ENCODE peak calls at places on chromosomes 3 and 15, in seven cellular contexts. W is cardiac muscle cell; R is CD8-positive, alpha-beta memory T cell; N is endodermal cell; Z is left lung; I is neural progenitor cell; G is pancreas. V is an unnamed sample.

GRCh38 chr3:28915711-28916481 is 365.0 kb upstream of the RBMS3 start:
- DNase-seq in W (peak), R (no peak), N (peak), Z (no peak), I (peak), G (no peak), V (no peak)

GRCh38 chr3:186909078-186909853 is 21.1 kb upstream of the ST6GAL1 start:
- DNase-seq in W (no peak), R (peak), N (peak), Z (no peak), I (no peak), G (no peak), V (no peak)

GRCh38 chr3:10213156-10213792 is 35.0 kb upstream of the TATDN2 start:
- DNase-seq in W (no peak), R (no peak), N (no peak), Z (no peak), I (no peak), G (no peak), V (no peak)

GRCh38 chr3:124322309-124322880 is 330.5 kb upstream of the ROPN1 start:
- DNase-seq in W (no peak), R (no peak), N (no peak), Z (no peak), I (no peak), G (no peak), V (no peak)

GRCh38 chr15:37262922-37263608 is 162.7 kb upstream of the MEIS2 start:
- DNase-seq in W (no peak), R (no peak), N (no peak), Z (no peak), I (no peak), G (no peak), V (no peak)

GRCh38 chr3:56862352-56863062 is 60.8 kb upstream of the ARHGEF3 start:
- DNase-seq in W (peak), R (no peak), N (no peak), Z (no peak), I (no peak), G (no peak), V (no peak)

GRCh38 chr3:1404270-1404669 is 311.4 kb downstream of the CNTN6 start:
- DNase-seq in W (no peak), R (no peak), N (peak), Z (peak), I (peak), G (no peak), V (no peak)

GRCh38 chr3:105409364-105409763 is 42.7 kb downstream of the ALCAM start:
- DNase-seq in W (no peak), R (no peak), N (no peak), Z (no peak), I (no peak), G (no peak), V (no peak)

GRCh38 chr15:52559583-52559982 is 9.2 kb downstream of the ARPP19 start:
- DNase-seq in W (peak), R (no peak), N (no peak), Z (no peak), I (no peak), G (no peak), V (no peak)

GRCh38 chr3:126340081-126340511 is 17.1 kb downstream of the KLF15 start:
- DNase-seq in W (peak), R (no peak), N (peak), Z (peak), I (no peak), G (peak), V (peak)

GRCh38 chr3:98788651-98789050 is 25.5 kb downstream of the ST3GAL6 start:
- DNase-seq in W (peak), R (no peak), N (no peak), Z (no peak), I (no peak), G (no peak), V (peak)

GRCh38 chr15:77959094-77959879 is 118.2 kb downstream of the TBC1D2B start:
- DNase-seq in W (peak), R (peak), N (peak), Z (peak), I (peak), G (peak), V (peak)

GRCh38 chr3:126487151-126487771 is 11.6 kb upstream of the ZXDC start:
- DNase-seq in W (peak), R (no peak), N (peak), Z (no peak), I (peak), G (no peak), V (peak)

GRCh38 chr3:133973249-133973980 is 56.3 kb downstream of the SLCO2A1 start:
- DNase-seq in W (no peak), R (no peak), N (no peak), Z (no peak), I (no peak), G (no peak), V (no peak)

GRCh38 chr3:78589778-78590177 is 1178.0 kb downstream of the ROBO1 start:
- DNase-seq in W (no peak), R (no peak), N (no peak), Z (no peak), I (peak), G (no peak), V (no peak)

GRCh38 chr3:47961815-47962606 is 54.2 kb downstream of the MAP4 start:
- DNase-seq in W (no peak), R (peak), N (peak), Z (no peak), I (no peak), G (no peak), V (no peak)

GRCh38 chr15:45347033-45347432 is 31.3 kb downstream of the GATM start:
- DNase-seq in W (no peak), R (no peak), N (no peak), Z (no peak), I (no peak), G (no peak), V (no peak)

GRCh38 chr3:188358787-188359493 is 205.0 kb downstream of the LPP start:
- DNase-seq in W (no peak), R (peak), N (no peak), Z (no peak), I (no peak), G (no peak), V (no peak)

GRCh38 chr3:76134166-76134565 is 348.8 kb upstream of the ZNF717 start:
- DNase-seq in W (no peak), R (no peak), N (no peak), Z (no peak), I (no peak), G (no peak), V (no peak)

GRCh38 chr3:72087420-72087819 is 302.5 kb upstream of the PROK2 start:
- DNase-seq in W (no peak), R (no peak), N (no peak), Z (no peak), I (no peak), G (no peak), V (no peak)

GRCh38 chr3:182412066-182412465 is 381.2 kb upstream of the ATP11B start:
- DNase-seq in W (no peak), R (no peak), N (no peak), Z (no peak), I (no peak), G (no peak), V (no peak)

GRCh38 chr3:169573129-169573528 is 90.4 kb downstream of the MECOM start:
- DNase-seq in W (peak), R (no peak), N (no peak), Z (no peak), I (no peak), G (no peak), V (no peak)

GRCh38 chr3:58051196-58051595 is 43.0 kb downstream of the FLNB start:
- DNase-seq in W (peak), R (no peak), N (no peak), Z (peak), I (no peak), G (no peak), V (no peak)

GRCh38 chr15:88658070-88658965 is 19.5 kb downstream of the ISG20 start:
- DNase-seq in W (no peak), R (no peak), N (no peak), Z (no peak), I (no peak), G (no peak), V (no peak)

GRCh38 chr3:125375950-125376679 is 990 bp upstream of the ZNF148 start:
- DNase-seq in W (no peak), R (no peak), N (no peak), Z (no peak), I (no peak), G (no peak), V (no peak)

GRCh38 chr3:169813757-169814517 is 1.2 kb upstream of the LRRC34 start:
- DNase-seq in W (peak), R (peak), N (peak), Z (peak), I (peak), G (no peak), V (no peak)

GRCh38 chr15:71238926-71239325 is 123.7 kb downstream of the THSD4 start:
- DNase-seq in W (no peak), R (no peak), N (no peak), Z (no peak), I (no peak), G (no peak), V (no peak)

GRCh38 chr3:170421147-170421641 is 2.5 kb downstream of the CLDN11 start:
- DNase-seq in W (peak), R (no peak), N (peak), Z (no peak), I (peak), G (no peak), V (no peak)

GRCh38 chr3:120145498-120146285 is 51.4 kb upstream of the GSK3B start:
- DNase-seq in W (no peak), R (no peak), N (no peak), Z (no peak), I (no peak), G (no peak), V (no peak)

GRCh38 chr3:5813521-5813920 is 626.0 kb downstream of the EDEM1 start:
- DNase-seq in W (no peak), R (no peak), N (no peak), Z (no peak), I (no peak), G (no peak), V (no peak)

GRCh38 chr3:59235221-59236012 is 185.6 kb upstream of the CFAP20DC start:
- DNase-seq in W (no peak), R (peak), N (no peak), Z (no peak), I (no peak), G (no peak), V (no peak)

GRCh38 chr3:120469440-120470415 is 18.9 kb upstream of the FSTL1 start:
- DNase-seq in W (peak), R (no peak), N (peak), Z (no peak), I (no peak), G (no peak), V (no peak)

GRCh38 chr15:77541421-77542181 is 91.1 kb downstream of the LINGO1 start:
- DNase-seq in W (peak), R (no peak), N (peak), Z (peak), I (peak), G (no peak), V (peak)

GRCh38 chr3:127081001-127081720 is 98.2 kb downstream of the PLXNA1 start:
- DNase-seq in W (no peak), R (no peak), N (no peak), Z (peak), I (no peak), G (peak), V (peak)

GRCh38 chr3:65548848-65549625 is 489.7 kb downstream of the MAGI1 start:
- DNase-seq in W (no peak), R (no peak), N (peak), Z (no peak), I (peak), G (peak), V (peak)

GRCh38 chr3:129618901-129619671 is 12.6 kb upstream of the PLXND1 start:
- DNase-seq in W (no peak), R (no peak), N (no peak), Z (peak), I (no peak), G (peak), V (no peak)

GRCh38 chr3:129620828-129621605 is 14.5 kb upstream of the PLXND1 start:
- DNase-seq in W (no peak), R (no peak), N (no peak), Z (peak), I (no peak), G (peak), V (no peak)

GRCh38 chr3:129621626-129622417 is 15.3 kb upstream of the PLXND1 start:
- DNase-seq in W (no peak), R (no peak), N (peak), Z (peak), I (no peak), G (no peak), V (peak)

GRCh38 chr3:129618186-129618820 is 11.8 kb upstream of the PLXND1 start:
- DNase-seq in W (no peak), R (no peak), N (no peak), Z (peak), I (no peak), G (peak), V (no peak)

GRCh38 chr3:129619726-129620162 is 13.3 kb upstream of the PLXND1 start:
- DNase-seq in W (no peak), R (no peak), N (no peak), Z (peak), I (no peak), G (no peak), V (peak)
- H3K27ac ChIP-seq in W (no peak), R (no peak), N (no peak), Z (peak), I (no peak), G (no peak), V (peak)

GRCh38 chr3:137032465-137033120 is 74.8 kb downstream of the IL20RB start:
- DNase-seq in W (peak), R (peak), N (peak), Z (peak), I (peak), G (peak), V (peak)

GRCh38 chr3:137041251-137041650 is 83.5 kb downstream of the IL20RB start:
- DNase-seq in W (no peak), R (no peak), N (no peak), Z (no peak), I (no peak), G (no peak), V (no peak)

GRCh38 chr3:137039570-137039969 is 81.8 kb downstream of the IL20RB start:
- DNase-seq in W (peak), R (no peak), N (no peak), Z (no peak), I (no peak), G (no peak), V (no peak)

GRCh38 chr3:137035631-137036030 is 77.8 kb downstream of the IL20RB start:
- DNase-seq in W (peak), R (no peak), N (peak), Z (no peak), I (peak), G (no peak), V (no peak)
- H3K27ac ChIP-seq in W (no peak), R (no peak), N (no peak), Z (no peak), I (no peak), G (no peak), V (no peak)

GRCh38 chr15:33135355-33135781 is 59.1 kb downstream of the FMN1 start:
- DNase-seq in W (peak), R (no peak), N (no peak), Z (no peak), I (no peak), G (no peak), V (no peak)

GRCh38 chr15:33131880-33132279 is 62.6 kb downstream of the FMN1 start:
- DNase-seq in W (peak), R (no peak), N (no peak), Z (no peak), I (no peak), G (no peak), V (no peak)

GRCh38 chr15:33138000-33138399 is 56.5 kb downstream of the FMN1 start:
- DNase-seq in W (no peak), R (no peak), N (no peak), Z (no peak), I (no peak), G (no peak), V (no peak)

GRCh38 chr15:33137101-33137500 is 57.4 kb downstream of the FMN1 start:
- DNase-seq in W (no peak), R (no peak), N (no peak), Z (no peak), I (no peak), G (no peak), V (no peak)

GRCh38 chr15:33132722-33133345 is 61.7 kb downstream of the FMN1 start:
- DNase-seq in W (peak), R (no peak), N (peak), Z (no peak), I (peak), G (no peak), V (no peak)
- H3K27ac ChIP-seq in W (no peak), R (no peak), N (no peak), Z (no peak), I (no peak), G (no peak), V (peak)

GRCh38 chr15:89822611-89822950 is 7.9 kb upstream of the ANPEP start:
- DNase-seq in W (no peak), R (no peak), N (no peak), Z (no peak), I (no peak), G (no peak), V (no peak)

GRCh38 chr15:89824607-89824867 is 9.9 kb upstream of the ANPEP start:
- DNase-seq in W (no peak), R (no peak), N (no peak), Z (no peak), I (no peak), G (no peak), V (no peak)

GRCh38 chr15:89825264-89825940 is 10.8 kb upstream of the ANPEP start:
- DNase-seq in W (no peak), R (no peak), N (no peak), Z (no peak), I (no peak), G (no peak), V (no peak)

GRCh38 chr15:89822951-89823701 is 8.5 kb upstream of the ANPEP start:
- DNase-seq in W (peak), R (no peak), N (no peak), Z (peak), I (no peak), G (no peak), V (no peak)

DNA sequence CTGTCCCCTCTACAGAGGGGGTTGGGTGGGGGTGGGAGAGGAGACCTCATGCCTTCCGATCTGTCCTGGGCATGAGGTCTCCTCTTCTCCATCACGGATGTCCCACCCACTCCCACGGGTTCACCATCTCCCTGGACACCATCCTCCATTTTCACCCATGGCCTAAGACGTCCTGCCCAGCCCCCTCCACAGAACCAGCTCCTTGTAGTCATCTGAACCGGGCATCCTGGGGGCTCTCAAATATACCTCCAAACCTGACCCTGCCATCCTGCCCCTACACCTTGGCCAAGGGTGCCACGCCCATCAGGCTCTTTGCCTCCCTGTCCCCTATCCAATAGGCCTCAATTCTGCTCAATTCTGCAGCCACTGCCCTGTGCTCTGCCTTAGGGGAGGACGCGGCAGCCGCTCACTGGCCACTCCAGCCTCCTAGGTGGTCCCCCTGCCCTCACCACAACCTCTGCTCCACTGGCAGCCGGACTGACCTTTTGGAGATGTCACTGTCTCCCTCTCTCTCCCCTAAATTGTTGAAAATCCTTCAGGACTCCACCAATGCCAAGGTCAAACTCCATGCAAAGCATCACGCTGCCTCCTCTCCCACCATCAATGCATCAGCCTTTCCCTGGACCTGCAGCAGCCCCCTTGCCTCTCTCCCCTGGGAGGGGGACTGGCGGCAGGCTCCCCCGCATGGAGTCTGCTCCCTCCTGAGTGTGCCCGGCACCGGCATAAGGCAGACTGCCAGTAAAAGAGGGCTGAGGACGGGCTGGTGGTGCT is 9.4 kb upstream of the ANPEP start:
- DNase-seq in W (no peak), R (no peak), N (no peak), Z (peak), I (no peak), G (no peak), V (no peak)
- H3K27ac ChIP-seq in W (no peak), R (no peak), N (no peak), Z (no peak), I (no peak), G (no peak), V (no peak)

DNA sequence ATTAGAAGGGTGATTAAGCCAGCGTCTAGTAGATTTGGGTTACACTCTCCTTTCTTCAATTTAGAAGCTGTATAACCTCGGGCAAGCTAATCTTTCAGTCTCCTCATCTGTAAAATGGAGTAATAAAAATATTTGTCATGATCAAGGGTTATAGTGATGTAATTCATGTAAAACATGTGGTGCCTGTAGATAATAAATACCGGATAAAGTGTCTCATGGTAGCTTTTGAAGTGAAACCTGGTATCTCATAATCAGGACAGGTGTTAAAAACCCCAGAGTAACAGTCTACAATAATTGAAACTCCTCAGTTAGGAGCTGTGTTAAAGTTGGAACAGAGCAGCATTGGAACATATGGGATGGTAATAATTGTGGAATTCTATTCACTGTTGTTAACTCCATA is 919 bp upstream of the KNL1 start:
- DNase-seq in W (no peak), R (no peak), N (no peak), Z (no peak), I (no peak), G (no peak), V (no peak)
- H3K27ac ChIP-seq in W (no peak), R (no peak), N (no peak), Z (no peak), I (no peak), G (no peak), V (peak)

DNA sequence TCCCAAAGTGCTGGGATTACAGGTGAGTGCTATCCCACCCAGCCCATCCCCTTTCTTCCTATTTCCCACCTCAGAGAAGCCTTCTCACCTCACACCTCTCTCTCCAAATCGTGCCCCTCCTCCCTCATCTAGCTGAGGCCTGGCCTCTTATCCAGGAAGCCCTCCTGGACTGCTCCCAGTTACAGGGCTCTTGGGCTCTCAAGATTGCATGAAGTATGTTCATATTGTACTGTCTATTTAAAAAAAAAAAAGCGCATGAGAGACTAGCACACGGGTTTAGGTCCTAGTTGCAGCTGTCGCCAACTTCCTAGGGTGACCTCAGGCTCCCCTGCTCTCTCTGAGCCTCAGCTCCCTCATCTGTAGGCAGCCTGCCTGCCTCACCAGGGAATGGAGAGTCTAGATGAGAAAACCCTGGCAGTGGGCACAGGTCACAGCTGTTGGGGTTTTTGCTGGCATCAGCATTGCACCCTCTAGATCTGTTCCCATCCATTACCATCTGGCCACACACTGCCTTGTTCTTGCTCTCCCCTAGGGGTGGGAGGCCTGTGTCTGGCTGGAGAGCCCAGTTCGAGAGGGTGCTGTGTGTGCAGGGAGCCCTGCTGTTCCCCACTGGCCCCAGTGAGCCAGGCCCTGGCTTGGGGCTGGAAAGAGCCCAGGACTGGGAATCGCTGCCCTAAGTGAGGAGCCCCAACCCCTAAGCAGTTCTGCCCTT is 24.2 kb upstream of the C15orf39 start:
- DNase-seq in W (no peak), R (no peak), N (peak), Z (no peak), I (no peak), G (no peak), V (no peak)
- H3K27ac ChIP-seq in W (peak), R (no peak), N (no peak), Z (peak), I (no peak), G (peak), V (peak)

V was measured in heart left ventricle.